ENCODE peak calls at places on chromosomes 13 and 19, in ten cellular contexts. S is PC-3, T is astrocyte, V is GM23248, O is IMR-90, A is neural progenitor cell, Q is mesendoderm, P is mammary epithelial cell, H is neuronal stem cell, X is fibroblast of lung. K is an unnamed sample. For H3K36me3, the result is how much of the 10 kb centered on the place peaks cover.

GRCh38 chr19:42083537-42083936 is 7.6 kb downstream of the ZNF574 start:
- DNase-seq in A (no peak), V (no peak), O (no peak), S (no peak), T (no peak), P (no peak), Q (no peak), H (no peak), X (no peak), K (no peak)

GRCh38 chr13:77565635-77566034 is 30.1 kb downstream of the SCEL start:
- DNase-seq in T (peak), Q (peak), H (peak), O (peak), S (peak), V (peak), X (peak), A (peak), P (peak), K (peak)

GRCh38 chr13:50128406-50129048 is 113.3 kb downstream of the KCNRG start:
- DNase-seq in T (no peak), S (no peak), A (peak), X (no peak), V (no peak), P (no peak), Q (peak), O (no peak), H (peak), K (no peak)

GRCh38 chr19:45613926-45614725 is 12.1 kb upstream of the GPR4 start:
- DNase-seq in H (no peak), V (peak), X (peak), A (no peak), S (peak), Q (no peak), P (peak), T (peak), O (peak), K (peak)

GRCh38 chr19:4442846-4443146 is 14.8 kb downstream of the UBXN6 start:
- DNase-seq in Q (no peak), T (no peak), S (no peak), H (no peak), V (no peak), X (no peak), O (no peak), P (no peak), A (no peak), K (no peak)

GRCh38 chr13:109297628-109298027 is 488.8 kb downstream of the IRS2 start:
- DNase-seq in Q (no peak), T (peak), S (no peak), P (peak), A (no peak), O (peak), H (no peak), V (peak), X (peak), K (peak)

GRCh38 chr13:42593719-42594012 is 19.7 kb downstream of the TNFSF11 start:
- DNase-seq in P (no peak), T (no peak), V (no peak), O (no peak), H (no peak), X (no peak), A (no peak), Q (no peak), S (no peak), K (no peak)

GRCh38 chr13:23715762-23716235 is 145.6 kb downstream of the TNFRSF19 start:
- DNase-seq in X (no peak), S (peak), H (no peak), Q (peak), T (no peak), V (peak), P (no peak), O (no peak), A (no peak), K (no peak)

GRCh38 chr13:46926856-46927625 is 30.2 kb upstream of the HTR2A start:
- DNase-seq in H (no peak), Q (peak), X (peak), T (peak), V (peak), S (no peak), P (no peak), A (no peak), O (peak), K (peak)

GRCh38 chr19:18741566-18742121 is 49.5 kb downstream of the COMP start:
- DNase-seq in V (no peak), H (no peak), O (no peak), A (no peak), Q (no peak), S (peak), X (no peak), T (no peak), P (no peak), K (no peak)

GRCh38 chr13:43728411-43728810 is 58.4 kb downstream of the ENOX1 start:
- DNase-seq in Q (no peak), P (no peak), T (no peak), S (no peak), V (no peak), O (no peak), A (no peak), H (no peak), X (peak), K (no peak)

GRCh38 chr13:53064721-53065120 is 36.1 kb downstream of the OLFM4 start:
- DNase-seq in Q (no peak), H (no peak), T (no peak), V (no peak), S (no peak), X (no peak), O (no peak), A (no peak), P (no peak), K (no peak)

GRCh38 chr13:36131931-36132297 is 732 bp upstream of the DCLK1 start:
- DNase-seq in O (no peak), T (peak), H (no peak), P (no peak), Q (no peak), S (no peak), V (peak), A (no peak), X (peak), K (no peak)

GRCh38 chr19:30036154-30037129 is 94.4 kb downstream of the URI1 start:
- DNase-seq in Q (no peak), O (peak), X (no peak), P (peak), T (peak), V (peak), A (no peak), S (no peak), H (no peak), K (peak)

GRCh38 chr13:24894972-24895300 is 131.0 kb downstream of the RNF17 start:
- DNase-seq in X (no peak), H (no peak), Q (no peak), V (no peak), T (no peak), S (no peak), O (no peak), P (no peak), A (no peak), K (no peak)

GRCh38 chr19:2548966-2549365 is 73.0 kb downstream of the GADD45B start:
- DNase-seq in Q (no peak), X (no peak), H (no peak), A (no peak), O (no peak), T (no peak), S (no peak), P (no peak), V (no peak), K (no peak)

GRCh38 chr19:55383789-55384575 is at the start of gene TMEM238:
- DNase-seq in H (peak), T (peak), P (peak), S (peak), O (peak), V (peak), A (peak), X (peak), Q (peak), K (peak)

GRCh38 chr19:40217921-40218890 is at the start of gene TTC9B:
- DNase-seq in Q (peak), P (peak), V (peak), O (no peak), S (no peak), A (peak), T (no peak), X (no peak), H (peak), K (peak)

GRCh38 chr19:29211562-29212416 is 1.2 kb downstream of the UQCRFS1 start:
- DNase-seq in X (peak), A (no peak), Q (peak), O (peak), S (peak), P (peak), T (peak), H (no peak), V (peak), K (no peak)

GRCh38 chr13:52195052-52195837 is 35.8 kb upstream of the NEK3 start:
- DNase-seq in S (peak), V (peak), P (peak), X (peak), T (peak), H (no peak), Q (peak), A (peak), O (peak), K (peak)

GRCh38 chr13:97212540-97213146 is 9.5 kb upstream of the MBNL2 start:
- DNase-seq in P (peak), O (peak), H (no peak), V (peak), Q (peak), S (peak), A (no peak), X (peak), T (no peak), K (peak)

GRCh38 chr13:52001120-52001731 is 10.0 kb downstream of the ATP7B start:
- DNase-seq in V (peak), Q (peak), T (peak), H (no peak), S (peak), X (peak), A (peak), O (peak), P (no peak), K (peak)

GRCh38 chr13:82566864-82567263 is 1315.4 kb downstream of the SLITRK1 start:
- DNase-seq in Q (no peak), P (no peak), H (no peak), A (no peak), T (no peak), V (no peak), O (no peak), X (no peak), S (no peak), K (no peak)

GRCh38 chr13:82569581-82569980 is 1312.7 kb downstream of the SLITRK1 start:
- DNase-seq in P (no peak), O (no peak), X (no peak), H (no peak), S (no peak), V (no peak), T (peak), Q (no peak), A (no peak), K (peak)

GRCh38 chr13:82571653-82572052 is 1310.6 kb downstream of the SLITRK1 start:
- DNase-seq in X (no peak), A (no peak), P (no peak), V (no peak), S (peak), H (no peak), O (no peak), T (no peak), Q (no peak), K (no peak)
- H3K9ac ChIP-seq in X (no peak), A (no peak), P (no peak), V (no peak), S (no peak), H (no peak), O (no peak), T (no peak), Q (no peak), K (no peak)

DNA sequence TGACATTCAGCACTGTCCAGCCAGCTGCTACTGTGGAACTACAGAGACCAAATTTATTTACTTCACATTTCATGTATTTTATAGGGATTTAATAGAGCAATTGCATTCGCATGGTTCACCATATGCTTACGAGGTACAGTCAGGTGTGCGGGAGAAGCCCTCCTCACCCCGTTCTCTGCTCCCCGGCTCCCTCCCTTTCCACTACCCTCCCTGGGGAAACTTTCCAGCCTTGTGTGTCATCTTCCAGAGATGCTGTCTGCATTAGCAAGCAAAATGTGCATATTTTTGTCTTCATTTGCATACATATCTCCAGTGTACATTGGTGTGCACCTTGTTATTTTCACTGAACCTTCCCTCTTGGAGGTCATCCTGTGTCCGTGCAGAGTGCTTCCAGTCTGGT is 47.3 kb downstream of the SMARCA4 start:
- DNase-seq in H (no peak), X (no peak), P (no peak), A (no peak), V (no peak), S (no peak), O (no peak), T (no peak), Q (no peak), K (no peak)
- H3K36me3 ChIP-seq in H (half or more), X (under half), P (under half), A (under half), V (under half), S (half or more), O (half or more), T (under half), Q (under half), K (half or more)

DNA sequence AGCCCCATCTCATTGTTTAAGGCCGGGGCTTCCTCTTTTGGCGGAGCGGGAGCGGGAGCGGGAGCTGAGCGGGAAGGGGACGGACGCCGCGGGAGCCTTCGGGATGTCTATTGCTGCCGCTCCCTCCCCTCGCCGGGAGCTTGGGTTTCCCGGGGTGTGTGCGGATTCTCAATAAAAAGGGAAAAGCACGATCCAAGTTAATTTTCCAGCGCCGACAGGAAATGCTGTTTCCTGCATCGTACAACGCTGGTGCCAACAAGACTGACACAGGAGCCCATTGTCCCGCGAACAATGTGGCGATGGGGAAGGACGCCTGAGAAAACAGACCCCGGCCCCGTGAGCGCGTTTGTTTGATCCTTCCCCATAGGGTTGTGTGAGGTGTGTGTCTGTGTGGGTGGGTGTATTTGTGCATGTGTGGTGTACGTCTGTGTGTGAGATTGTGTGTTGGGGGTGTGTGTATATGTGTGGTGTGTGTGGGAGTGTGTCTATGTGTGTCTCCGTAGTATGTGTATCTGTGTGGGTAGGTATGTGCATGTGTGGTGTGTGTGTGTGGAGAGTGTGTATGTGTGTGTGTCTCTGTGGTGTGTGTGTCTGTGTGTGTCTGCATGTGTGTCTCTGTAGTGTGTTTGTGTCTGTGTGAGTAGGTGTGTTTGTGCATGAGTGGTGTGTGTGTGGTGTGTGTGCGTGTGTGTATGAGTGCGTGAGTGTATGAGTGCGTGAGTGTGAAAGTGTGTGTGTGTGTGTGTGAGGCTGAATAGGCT is 36.4 kb upstream of the FLT1 start:
- DNase-seq in A (peak), O (peak), V (peak), S (peak), H (peak), X (peak), P (no peak), T (no peak), Q (peak), K (peak)
- H3K9ac ChIP-seq in A (no peak), O (peak), V (peak), S (peak), H (peak), X (no peak), P (no peak), T (peak), Q (peak), K (peak)

GRCh38 chr13:113460064-113460555 is 6.8 kb upstream of the ADPRHL1 start:
- DNase-seq in T (no peak), X (no peak), H (no peak), P (no peak), S (no peak), O (no peak), A (no peak), Q (no peak), V (no peak), K (no peak)
- H3K36me3 ChIP-seq in T (under half), X (under half), H (under half), P (under half), S (under half), O (under half), A (under half), Q (under half), V (under half), K (half or more)

K was measured in adipocyte.